ENCODE peak calls at places on chromosomes 6 and 20, in ten cellular contexts. One of them, this sample, is unnamed.

GRCh38 chr6:131914967-131915751 is 36.0 kb downstream of the CCN2 start:
- DNase-seq in HCEC 1CT: peak
- DNase-seq in choroid plexus epithelial cell: peak
- DNase-seq in astrocyte of the spinal cord: peak
- DNase-seq in activated CD8-positive, alpha-beta memory T cell treated with anti-CD3 and anti-CD28 coated beads for 48 hours: no peak
- DNase-seq in SHP77 treated with DMSO at 0.1 percent for 48 hours: peak
- DNase-seq in A549: peak
- DNase-seq in AML-193: peak
- DNase-seq in stromal cell of bone marrow: peak
- DNase-seq in GM06990: peak
- DNase-seq in this sample: peak

GRCh38 chr20:56247954-56248782 is at the start of gene MC3R:
- DNase-seq in stromal cell of bone marrow: peak
- DNase-seq in AML-193: peak
- DNase-seq in astrocyte of the spinal cord: peak
- DNase-seq in GM06990: no peak
- DNase-seq in A549: peak
- DNase-seq in activated CD8-positive, alpha-beta memory T cell treated with anti-CD3 and anti-CD28 coated beads for 48 hours: no peak
- DNase-seq in choroid plexus epithelial cell: peak
- DNase-seq in SHP77 treated with DMSO at 0.1 percent for 48 hours: peak
- DNase-seq in HCEC 1CT: peak
- DNase-seq in this sample: peak

GRCh38 chr6:5082487-5083306 is 2.4 kb upstream of the PPP1R3G start:
- DNase-seq in AML-193: peak
- DNase-seq in GM06990: no peak
- DNase-seq in A549: peak
- DNase-seq in activated CD8-positive, alpha-beta memory T cell treated with anti-CD3 and anti-CD28 coated beads for 48 hours: no peak
- DNase-seq in HCEC 1CT: peak
- DNase-seq in stromal cell of bone marrow: peak
- DNase-seq in astrocyte of the spinal cord: peak
- DNase-seq in SHP77 treated with DMSO at 0.1 percent for 48 hours: no peak
- DNase-seq in choroid plexus epithelial cell: peak
- DNase-seq in this sample: no peak

GRCh38 chr6:28747631-28748157 is 176.1 kb downstream of the TRIM27 start:
- DNase-seq in activated CD8-positive, alpha-beta memory T cell treated with anti-CD3 and anti-CD28 coated beads for 48 hours: no peak
- DNase-seq in A549: peak
- DNase-seq in astrocyte of the spinal cord: peak
- DNase-seq in stromal cell of bone marrow: no peak
- DNase-seq in HCEC 1CT: peak
- DNase-seq in SHP77 treated with DMSO at 0.1 percent for 48 hours: peak
- DNase-seq in choroid plexus epithelial cell: peak
- DNase-seq in GM06990: peak
- DNase-seq in AML-193: no peak
- DNase-seq in this sample: peak

GRCh38 chr20:41316602-41317535 is 662 bp downstream of the ZHX3 start:
- DNase-seq in SHP77 treated with DMSO at 0.1 percent for 48 hours: no peak
- DNase-seq in A549: peak
- DNase-seq in stromal cell of bone marrow: no peak
- DNase-seq in AML-193: peak
- DNase-seq in HCEC 1CT: peak
- DNase-seq in choroid plexus epithelial cell: peak
- DNase-seq in astrocyte of the spinal cord: peak
- DNase-seq in activated CD8-positive, alpha-beta memory T cell treated with anti-CD3 and anti-CD28 coated beads for 48 hours: peak
- DNase-seq in GM06990: peak
- DNase-seq in this sample: peak

GRCh38 chr20:40956503-40956902 is 72.1 kb upstream of the TOP1 start:
- DNase-seq in HCEC 1CT: no peak
- DNase-seq in A549: no peak
- DNase-seq in SHP77 treated with DMSO at 0.1 percent for 48 hours: no peak
- DNase-seq in astrocyte of the spinal cord: no peak
- DNase-seq in AML-193: peak
- DNase-seq in choroid plexus epithelial cell: no peak
- DNase-seq in GM06990: no peak
- DNase-seq in stromal cell of bone marrow: no peak
- DNase-seq in activated CD8-positive, alpha-beta memory T cell treated with anti-CD3 and anti-CD28 coated beads for 48 hours: no peak
- DNase-seq in this sample: no peak

GRCh38 chr6:77638129-77638830 is 14.6 kb upstream of the MEI4 start:
- DNase-seq in stromal cell of bone marrow: no peak
- DNase-seq in SHP77 treated with DMSO at 0.1 percent for 48 hours: no peak
- DNase-seq in AML-193: no peak
- DNase-seq in activated CD8-positive, alpha-beta memory T cell treated with anti-CD3 and anti-CD28 coated beads for 48 hours: no peak
- DNase-seq in HCEC 1CT: no peak
- DNase-seq in astrocyte of the spinal cord: peak
- DNase-seq in A549: no peak
- DNase-seq in GM06990: no peak
- DNase-seq in choroid plexus epithelial cell: no peak
- DNase-seq in this sample: no peak

GRCh38 chr20:45890077-45890996 is 671 bp downstream of the NEURL2 start:
- DNase-seq in A549: peak
- DNase-seq in AML-193: peak
- DNase-seq in SHP77 treated with DMSO at 0.1 percent for 48 hours: peak
- DNase-seq in GM06990: peak
- DNase-seq in stromal cell of bone marrow: peak
- DNase-seq in astrocyte of the spinal cord: peak
- DNase-seq in HCEC 1CT: peak
- DNase-seq in choroid plexus epithelial cell: peak
- DNase-seq in activated CD8-positive, alpha-beta memory T cell treated with anti-CD3 and anti-CD28 coated beads for 48 hours: peak
- DNase-seq in this sample: peak

GRCh38 chr6:16769986-16770376 is 8.7 kb upstream of the ATXN1 start:
- DNase-seq in HCEC 1CT: peak
- DNase-seq in SHP77 treated with DMSO at 0.1 percent for 48 hours: no peak
- DNase-seq in A549: no peak
- DNase-seq in GM06990: no peak
- DNase-seq in stromal cell of bone marrow: peak
- DNase-seq in AML-193: no peak
- DNase-seq in astrocyte of the spinal cord: peak
- DNase-seq in activated CD8-positive, alpha-beta memory T cell treated with anti-CD3 and anti-CD28 coated beads for 48 hours: no peak
- DNase-seq in choroid plexus epithelial cell: peak
- DNase-seq in this sample: no peak

GRCh38 chr20:19735446-19735845 is 22.6 kb upstream of the RIN2 start:
- DNase-seq in astrocyte of the spinal cord: peak
- DNase-seq in activated CD8-positive, alpha-beta memory T cell treated with anti-CD3 and anti-CD28 coated beads for 48 hours: no peak
- DNase-seq in HCEC 1CT: peak
- DNase-seq in GM06990: no peak
- DNase-seq in A549: peak
- DNase-seq in AML-193: peak
- DNase-seq in SHP77 treated with DMSO at 0.1 percent for 48 hours: peak
- DNase-seq in stromal cell of bone marrow: peak
- DNase-seq in choroid plexus epithelial cell: peak
- DNase-seq in this sample: no peak

GRCh38 chr6:7669742-7670141 is 56.2 kb upstream of the BMP6 start:
- DNase-seq in astrocyte of the spinal cord: no peak
- DNase-seq in stromal cell of bone marrow: no peak
- DNase-seq in AML-193: no peak
- DNase-seq in A549: no peak
- DNase-seq in choroid plexus epithelial cell: no peak
- DNase-seq in activated CD8-positive, alpha-beta memory T cell treated with anti-CD3 and anti-CD28 coated beads for 48 hours: no peak
- DNase-seq in GM06990: no peak
- DNase-seq in HCEC 1CT: no peak
- DNase-seq in SHP77 treated with DMSO at 0.1 percent for 48 hours: no peak
- DNase-seq in this sample: peak

GRCh38 chr6:158283304-158284005 is 28.8 kb upstream of the TULP4 start:
- DNase-seq in AML-193: no peak
- DNase-seq in SHP77 treated with DMSO at 0.1 percent for 48 hours: no peak
- DNase-seq in GM06990: no peak
- DNase-seq in stromal cell of bone marrow: no peak
- DNase-seq in choroid plexus epithelial cell: peak
- DNase-seq in A549: peak
- DNase-seq in activated CD8-positive, alpha-beta memory T cell treated with anti-CD3 and anti-CD28 coated beads for 48 hours: no peak
- DNase-seq in astrocyte of the spinal cord: peak
- DNase-seq in HCEC 1CT: peak
- DNase-seq in this sample: peak

GRCh38 chr6:26408828-26409730 is 7.0 kb downstream of the BTN3A1 start:
- DNase-seq in SHP77 treated with DMSO at 0.1 percent for 48 hours: no peak
- DNase-seq in astrocyte of the spinal cord: no peak
- DNase-seq in activated CD8-positive, alpha-beta memory T cell treated with anti-CD3 and anti-CD28 coated beads for 48 hours: no peak
- DNase-seq in GM06990: no peak
- DNase-seq in choroid plexus epithelial cell: no peak
- DNase-seq in A549: no peak
- DNase-seq in AML-193: no peak
- DNase-seq in stromal cell of bone marrow: no peak
- DNase-seq in HCEC 1CT: no peak
- DNase-seq in this sample: peak

GRCh38 chr6:80636689-80637088 is 530.2 kb downstream of the BCKDHB start:
- DNase-seq in HCEC 1CT: peak
- DNase-seq in choroid plexus epithelial cell: no peak
- DNase-seq in AML-193: no peak
- DNase-seq in SHP77 treated with DMSO at 0.1 percent for 48 hours: no peak
- DNase-seq in astrocyte of the spinal cord: no peak
- DNase-seq in activated CD8-positive, alpha-beta memory T cell treated with anti-CD3 and anti-CD28 coated beads for 48 hours: no peak
- DNase-seq in GM06990: no peak
- DNase-seq in A549: no peak
- DNase-seq in stromal cell of bone marrow: no peak
- DNase-seq in this sample: no peak

GRCh38 chr20:35991142-35991771 is 22.9 kb downstream of the CNBD2 start:
- DNase-seq in AML-193: peak
- DNase-seq in astrocyte of the spinal cord: peak
- DNase-seq in HCEC 1CT: peak
- DNase-seq in A549: peak
- DNase-seq in activated CD8-positive, alpha-beta memory T cell treated with anti-CD3 and anti-CD28 coated beads for 48 hours: no peak
- DNase-seq in SHP77 treated with DMSO at 0.1 percent for 48 hours: no peak
- DNase-seq in choroid plexus epithelial cell: peak
- DNase-seq in stromal cell of bone marrow: no peak
- DNase-seq in GM06990: no peak
- DNase-seq in this sample: peak

GRCh38 chr6:129493396-129493902 is 216.5 kb downstream of the ARHGAP18 start:
- DNase-seq in GM06990: no peak
- DNase-seq in activated CD8-positive, alpha-beta memory T cell treated with anti-CD3 and anti-CD28 coated beads for 48 hours: no peak
- DNase-seq in HCEC 1CT: peak
- DNase-seq in stromal cell of bone marrow: peak
- DNase-seq in A549: no peak
- DNase-seq in astrocyte of the spinal cord: peak
- DNase-seq in choroid plexus epithelial cell: peak
- DNase-seq in AML-193: no peak
- DNase-seq in SHP77 treated with DMSO at 0.1 percent for 48 hours: no peak
- DNase-seq in this sample: no peak

GRCh38 chr6:102660288-102660687 is 1266.8 kb downstream of the GRIK2 start:
- DNase-seq in choroid plexus epithelial cell: peak
- DNase-seq in A549: no peak
- DNase-seq in SHP77 treated with DMSO at 0.1 percent for 48 hours: no peak
- DNase-seq in HCEC 1CT: peak
- DNase-seq in activated CD8-positive, alpha-beta memory T cell treated with anti-CD3 and anti-CD28 coated beads for 48 hours: no peak
- DNase-seq in GM06990: no peak
- DNase-seq in stromal cell of bone marrow: no peak
- DNase-seq in AML-193: no peak
- DNase-seq in astrocyte of the spinal cord: no peak
- DNase-seq in this sample: no peak

GRCh38 chr6:26516481-26517427 is 16.7 kb downstream of the BTN1A1 start:
- DNase-seq in A549: no peak
- DNase-seq in SHP77 treated with DMSO at 0.1 percent for 48 hours: no peak
- DNase-seq in AML-193: no peak
- DNase-seq in HCEC 1CT: no peak
- DNase-seq in choroid plexus epithelial cell: peak
- DNase-seq in GM06990: no peak
- DNase-seq in activated CD8-positive, alpha-beta memory T cell treated with anti-CD3 and anti-CD28 coated beads for 48 hours: no peak
- DNase-seq in stromal cell of bone marrow: no peak
- DNase-seq in astrocyte of the spinal cord: peak
- DNase-seq in this sample: no peak

GRCh38 chr6:108844135-108844534 is 4.1 kb upstream of the ARMC2 start:
- DNase-seq in astrocyte of the spinal cord: no peak
- DNase-seq in activated CD8-positive, alpha-beta memory T cell treated with anti-CD3 and anti-CD28 coated beads for 48 hours: no peak
- DNase-seq in stromal cell of bone marrow: no peak
- DNase-seq in A549: no peak
- DNase-seq in HCEC 1CT: no peak
- DNase-seq in AML-193: no peak
- DNase-seq in GM06990: no peak
- DNase-seq in choroid plexus epithelial cell: no peak
- DNase-seq in SHP77 treated with DMSO at 0.1 percent for 48 hours: no peak
- DNase-seq in this sample: no peak

GRCh38 chr20:55255016-55255415 is 750.3 kb downstream of the CBLN4 start:
- DNase-seq in GM06990: no peak
- DNase-seq in choroid plexus epithelial cell: no peak
- DNase-seq in HCEC 1CT: no peak
- DNase-seq in astrocyte of the spinal cord: no peak
- DNase-seq in A549: no peak
- DNase-seq in SHP77 treated with DMSO at 0.1 percent for 48 hours: no peak
- DNase-seq in activated CD8-positive, alpha-beta memory T cell treated with anti-CD3 and anti-CD28 coated beads for 48 hours: no peak
- DNase-seq in AML-193: no peak
- DNase-seq in stromal cell of bone marrow: no peak
- DNase-seq in this sample: no peak

GRCh38 chr20:22321191-22321590 is 263.2 kb downstream of the FOXA2 start:
- DNase-seq in A549: no peak
- DNase-seq in HCEC 1CT: no peak
- DNase-seq in GM06990: no peak
- DNase-seq in astrocyte of the spinal cord: no peak
- DNase-seq in activated CD8-positive, alpha-beta memory T cell treated with anti-CD3 and anti-CD28 coated beads for 48 hours: no peak
- DNase-seq in SHP77 treated with DMSO at 0.1 percent for 48 hours: no peak
- DNase-seq in choroid plexus epithelial cell: no peak
- DNase-seq in stromal cell of bone marrow: no peak
- DNase-seq in AML-193: no peak
- DNase-seq in this sample: no peak

GRCh38 chr6:43361269-43361668 is 8.2 kb downstream of the ZNF318 start:
- DNase-seq in A549: no peak
- DNase-seq in astrocyte of the spinal cord: no peak
- DNase-seq in HCEC 1CT: no peak
- DNase-seq in AML-193: no peak
- DNase-seq in choroid plexus epithelial cell: no peak
- DNase-seq in SHP77 treated with DMSO at 0.1 percent for 48 hours: no peak
- DNase-seq in stromal cell of bone marrow: no peak
- DNase-seq in activated CD8-positive, alpha-beta memory T cell treated with anti-CD3 and anti-CD28 coated beads for 48 hours: no peak
- DNase-seq in GM06990: no peak
- DNase-seq in this sample: no peak

GRCh38 chr20:20224806-20225205 is 143.1 kb upstream of the INSM1 start:
- DNase-seq in SHP77 treated with DMSO at 0.1 percent for 48 hours: no peak
- DNase-seq in astrocyte of the spinal cord: no peak
- DNase-seq in activated CD8-positive, alpha-beta memory T cell treated with anti-CD3 and anti-CD28 coated beads for 48 hours: no peak
- DNase-seq in HCEC 1CT: no peak
- DNase-seq in choroid plexus epithelial cell: no peak
- DNase-seq in A549: no peak
- DNase-seq in stromal cell of bone marrow: no peak
- DNase-seq in GM06990: no peak
- DNase-seq in AML-193: no peak
- DNase-seq in this sample: no peak

GRCh38 chr20:43749734-43750294 is 23.0 kb upstream of the GTSF1L start:
- DNase-seq in choroid plexus epithelial cell: peak
- DNase-seq in A549: peak
- DNase-seq in activated CD8-positive, alpha-beta memory T cell treated with anti-CD3 and anti-CD28 coated beads for 48 hours: peak
- DNase-seq in GM06990: peak
- DNase-seq in SHP77 treated with DMSO at 0.1 percent for 48 hours: no peak
- DNase-seq in HCEC 1CT: peak
- DNase-seq in AML-193: peak
- DNase-seq in stromal cell of bone marrow: no peak
- DNase-seq in astrocyte of the spinal cord: peak
- DNase-seq in this sample: peak

GRCh38 chr20:34997171-34997570 is 41.5 kb downstream of the MYH7B start:
- DNase-seq in choroid plexus epithelial cell: peak
- DNase-seq in activated CD8-positive, alpha-beta memory T cell treated with anti-CD3 and anti-CD28 coated beads for 48 hours: no peak
- DNase-seq in A549: no peak
- DNase-seq in AML-193: no peak
- DNase-seq in GM06990: no peak
- DNase-seq in stromal cell of bone marrow: no peak
- DNase-seq in SHP77 treated with DMSO at 0.1 percent for 48 hours: no peak
- DNase-seq in astrocyte of the spinal cord: no peak
- DNase-seq in HCEC 1CT: no peak
- DNase-seq in this sample: peak

GRCh38 chr6:126805861-126806260 is 312.6 kb upstream of the RSPO3 start:
- DNase-seq in choroid plexus epithelial cell: peak
- DNase-seq in HCEC 1CT: no peak
- DNase-seq in stromal cell of bone marrow: no peak
- DNase-seq in AML-193: no peak
- DNase-seq in A549: no peak
- DNase-seq in SHP77 treated with DMSO at 0.1 percent for 48 hours: no peak
- DNase-seq in activated CD8-positive, alpha-beta memory T cell treated with anti-CD3 and anti-CD28 coated beads for 48 hours: no peak
- DNase-seq in GM06990: no peak
- DNase-seq in astrocyte of the spinal cord: peak
- DNase-seq in this sample: no peak

GRCh38 chr6:2986722-2987196 is 12.9 kb upstream of the NQO2 start:
- DNase-seq in stromal cell of bone marrow: peak
- DNase-seq in choroid plexus epithelial cell: peak
- DNase-seq in SHP77 treated with DMSO at 0.1 percent for 48 hours: no peak
- DNase-seq in HCEC 1CT: peak
- DNase-seq in astrocyte of the spinal cord: peak
- DNase-seq in A549: no peak
- DNase-seq in GM06990: no peak
- DNase-seq in activated CD8-positive, alpha-beta memory T cell treated with anti-CD3 and anti-CD28 coated beads for 48 hours: no peak
- DNase-seq in AML-193: no peak
- DNase-seq in this sample: no peak

GRCh38 chr6:90157441-90157840 is 139.2 kb downstream of the BACH2 start:
- DNase-seq in SHP77 treated with DMSO at 0.1 percent for 48 hours: no peak
- DNase-seq in GM06990: no peak
- DNase-seq in choroid plexus epithelial cell: no peak
- DNase-seq in AML-193: no peak
- DNase-seq in HCEC 1CT: no peak
- DNase-seq in stromal cell of bone marrow: no peak
- DNase-seq in activated CD8-positive, alpha-beta memory T cell treated with anti-CD3 and anti-CD28 coated beads for 48 hours: no peak
- DNase-seq in A549: no peak
- DNase-seq in astrocyte of the spinal cord: no peak
- DNase-seq in this sample: no peak